ENCODE peak calls at places on chromosome 21, in nine cellular contexts. Z, D, L, S, Q, X, U, A and M are unnamed samples.

GRCh38 chr21:35106246-35106835 is 57.2 kb upstream of the RUNX1 start:
- DNase-seq in X (no peak), D (peak; percentile 77), L (no peak), U (no peak), Z (no peak), S (peak; percentile 50), A (no peak), Q (no peak), M (no peak)

GRCh38 chr21:15063821-15064575 is 802 bp downstream of the NRIP1 start:
- DNase-seq in X (no peak), L (peak; percentile 76), A (peak; percentile 69), Q (peak; percentile 65), S (peak; percentile 58), U (peak; percentile 89), D (peak; percentile 48), Z (peak; percentile 68), M (peak; percentile 75)

GRCh38 chr21:16179732-16180131 is 449.9 kb downstream of the USP25 start:
- DNase-seq in Z (no peak), Q (no peak), S (peak; percentile 10), D (no peak), X (no peak), L (no peak), A (no peak), U (no peak), M (no peak)

GRCh38 chr21:27759091-27759659 is 792.3 kb upstream of the ADAMTS5 start:
- DNase-seq in A (peak; percentile 57), S (peak; percentile 5), X (no peak), L (peak; percentile 34), U (no peak), Z (peak; percentile 17), Q (peak; percentile 27), D (no peak), M (no peak)

GRCh38 chr21:14833221-14833620 is 231.6 kb downstream of the NRIP1 start:
- DNase-seq in A (no peak), Q (no peak), X (no peak), S (no peak), U (no peak), D (no peak), Z (no peak), L (no peak), M (no peak)

GRCh38 chr21:16956824-16957223 is 556.0 kb upstream of the CXADR start:
- DNase-seq in Q (no peak), L (no peak), S (no peak), X (no peak), D (no peak), Z (no peak), U (no peak), A (no peak), M (no peak)

GRCh38 chr21:26194326-26194725 is 23.8 kb upstream of the APP start:
- DNase-seq in D (no peak), Z (no peak), L (no peak), A (no peak), U (no peak), Q (no peak), X (no peak), S (no peak), M (no peak)

GRCh38 chr21:28793043-28793442 is 199.6 kb downstream of the LTN1 start:
- DNase-seq in Z (no peak), S (peak; percentile 42), Q (no peak), L (peak; percentile 63), U (no peak), D (peak; percentile 77), A (peak; percentile 21), X (peak; percentile 73), M (no peak)

GRCh38 chr21:30714436-30714835 is 4.1 kb downstream of the KRTAP21-3 start:
- DNase-seq in S (no peak), Z (no peak), Q (no peak), L (no peak), D (no peak), X (no peak), U (no peak), A (no peak), M (no peak)

GRCh38 chr21:29260461-29260860 is 38.3 kb upstream of the BACH1 start:
- DNase-seq in L (no peak), A (no peak), D (no peak), U (no peak), S (no peak), Z (no peak), X (no peak), Q (no peak), M (no peak)

GRCh38 chr21:22076471-22076870 is 1078.3 kb downstream of the NCAM2 start:
- DNase-seq in L (no peak), X (no peak), Q (no peak), Z (no peak), A (peak; percentile 70), D (no peak), S (no peak), U (no peak), M (no peak)

GRCh38 chr21:36893581-36893980 is 72.9 kb downstream of the HLCS start:
- DNase-seq in U (no peak), X (no peak), Q (no peak), Z (no peak), S (no peak), A (no peak), D (no peak), L (no peak), M (no peak)

GRCh38 chr21:38879912-38880577 is 74.3 kb downstream of the ETS2 start:
- DNase-seq in U (no peak), Q (no peak), D (no peak), S (peak; percentile 37), A (no peak), L (no peak), X (no peak), Z (no peak), M (no peak)

GRCh38 chr21:21436012-21436545 is 437.9 kb downstream of the NCAM2 start:
- DNase-seq in U (no peak), L (peak; percentile 34), S (peak; percentile 14), Q (no peak), Z (no peak), D (peak; percentile 39), X (peak; percentile 49), A (no peak), M (no peak)

GRCh38 chr21:26199471-26199870 is 28.9 kb upstream of the APP start:
- DNase-seq in Q (no peak), D (peak; percentile 39), A (no peak), U (no peak), L (peak; percentile 79), X (peak; percentile 82), S (no peak), Z (no peak), M (no peak)

GRCh38 chr21:36065497-36066036 is 4.3 kb upstream of the CBR1 start:
- DNase-seq in Z (no peak), A (no peak), L (peak; percentile 69), X (peak; percentile 65), U (no peak), S (peak; percentile 58), D (peak; percentile 77), Q (no peak), M (no peak)

GRCh38 chr21:37006521-37007291 is at the start of gene RIPPLY3:
- DNase-seq in X (no peak), A (peak; percentile 66), Q (no peak), Z (no peak), L (peak; percentile 44), D (peak; percentile 45), S (peak; percentile 42), U (no peak), M (no peak)

GRCh38 chr21:29462475-29462874 is 163.8 kb downstream of the BACH1 start:
- DNase-seq in A (no peak), Z (no peak), Q (no peak), D (no peak), S (no peak), U (no peak), X (no peak), L (no peak), M (no peak)

GRCh38 chr21:28944296-28944695 is 48.4 kb downstream of the LTN1 start:
- DNase-seq in U (no peak), Q (no peak), S (peak; percentile 12), A (no peak), X (peak; percentile 15), D (peak; percentile 47), L (peak; percentile 28), Z (no peak), M (no peak)

GRCh38 chr21:33205476-33205875 is 24.3 kb upstream of the IFNAR2 start:
- DNase-seq in D (no peak), X (no peak), Z (no peak), L (no peak), S (no peak), A (no peak), Q (no peak), U (no peak), M (no peak)
- H3K4me3 ChIP-seq in D (no peak overlapping the region), X (no peak overlapping the region), Z (no peak overlapping the region), L (no peak overlapping the region), S (no peak overlapping the region), A (no peak overlapping the region), Q (no peak overlapping the region), U (no peak overlapping the region), M (no peak overlapping the region)

DNA sequence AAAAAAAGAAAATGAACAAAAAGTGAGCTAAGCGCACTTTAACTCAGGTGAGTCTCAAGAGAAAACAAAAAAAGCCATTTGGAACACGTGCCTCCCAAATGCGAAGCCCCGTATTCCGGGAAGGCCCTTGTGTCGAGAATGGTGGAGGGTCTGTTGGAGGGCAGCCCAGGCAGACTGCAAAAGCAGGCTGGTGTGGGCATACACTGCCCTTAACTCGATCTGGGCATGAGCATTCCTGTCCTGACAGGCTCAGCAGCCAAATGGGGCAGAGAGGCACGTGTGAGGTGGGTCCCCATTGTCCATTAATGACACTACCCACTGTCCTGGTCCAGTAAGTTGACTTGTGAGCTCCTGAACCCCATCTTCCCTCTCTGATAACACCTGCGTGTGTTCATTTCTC is 57.7 kb downstream of the EVA1C start:
- DNase-seq in A (no peak), Q (no peak), X (no peak), Z (no peak), U (peak; percentile 26), S (no peak), L (no peak), D (no peak), M (peak; percentile 37)
- H3K36me3 ChIP-seq in A (no peaks in the 10 kb centered on the region), Q (peaks cover 72% of the 10 kb centered on the region), X (peaks cover 1% of the 10 kb centered on the region), Z (peaks cover 86% of the 10 kb centered on the region), U (no peaks in the 10 kb centered on the region), S (peaks cover 42% of the 10 kb centered on the region), L (no peaks in the 10 kb centered on the region), D (no peaks in the 10 kb centered on the region), M (no peaks in the 10 kb centered on the region)

DNA sequence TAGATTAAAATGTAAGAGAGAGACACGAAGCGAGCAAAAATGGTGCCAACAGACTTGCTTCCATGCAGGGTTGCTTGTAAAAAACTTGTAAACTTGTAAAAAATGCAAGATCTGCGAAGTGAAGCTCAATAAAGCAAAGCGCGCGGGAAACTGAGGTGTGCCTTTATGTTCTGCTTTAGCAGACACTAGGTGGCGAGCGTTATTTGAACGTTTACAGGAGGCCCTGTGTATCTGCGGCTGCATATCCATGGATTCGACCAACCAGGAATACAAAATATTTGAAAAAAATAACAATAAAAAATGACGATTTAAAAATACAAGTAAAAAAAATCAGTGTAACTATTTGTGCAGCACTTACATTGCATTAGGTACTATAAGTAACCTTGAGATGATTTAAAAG is 1.5 kb downstream of the UBE2G2 start:
- DNase-seq in D (peak; percentile 65), L (peak; percentile 82), X (peak; percentile 59), A (peak; percentile 52), U (no peak), Z (no peak), S (peak; percentile 47), Q (no peak), M (no peak)
- H3K4me3 ChIP-seq in D (peak overlapping the region; percentile 63), L (peak overlapping the region; percentile 97), X (no peak overlapping the region), A (peak overlapping the region; percentile 90), U (peak overlapping the region; percentile 93), Z (peak overlapping the region; percentile 88), S (no peak overlapping the region), Q (no peak overlapping the region), M (no peak overlapping the region)

DNA sequence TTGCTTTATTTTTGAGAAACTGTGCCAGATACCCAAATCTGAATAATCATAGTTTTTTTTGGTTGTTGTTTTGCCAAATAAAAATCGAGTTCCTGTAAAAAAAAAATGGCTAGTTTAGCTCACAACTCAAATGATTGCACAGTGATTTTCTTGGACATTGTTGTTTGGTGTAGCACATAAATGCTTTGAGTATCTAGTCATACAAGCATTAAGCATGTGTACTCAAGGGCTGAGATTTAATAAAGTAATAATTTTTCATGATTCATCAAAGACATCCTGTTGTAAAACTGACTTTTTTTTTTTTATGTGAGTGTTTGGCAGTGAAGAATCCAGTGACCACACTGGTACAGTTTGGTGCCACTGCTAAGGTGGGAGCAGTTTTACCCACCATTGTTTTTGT is 18.8 kb downstream of the ITSN1 start:
- DNase-seq in X (peak; percentile 23), D (no peak), Q (no peak), S (no peak), Z (no peak), L (peak; percentile 47), A (no peak), U (no peak), M (no peak)
- H3K36me3 ChIP-seq in X (no peaks in the 10 kb centered on the region), D (no peaks in the 10 kb centered on the region), Q (no peaks in the 10 kb centered on the region), S (no peaks in the 10 kb centered on the region), Z (no peaks in the 10 kb centered on the region), L (no peaks in the 10 kb centered on the region), A (no peaks in the 10 kb centered on the region), U (no peaks in the 10 kb centered on the region), M (no peaks in the 10 kb centered on the region)